ENCODE peak calls at places on chromosomes 3 and 15, in ten cellular contexts. O, E, Y, W, R, V, A, B, M and K are unnamed samples.

GRCh38 chr3:46924921-46925584 is 47.5 kb downstream of the PTH1R start:
- DNase-seq in O (no peak), E (no peak), Y (peak; percentile 23), W (no peak), R (no peak), V (no peak), A (no peak), B (no peak), M (no peak), K (no peak)

GRCh38 chr15:83066034-83066760 is 855 bp downstream of the BTBD1 start:
- DNase-seq in O (no peak), E (peak; percentile 11), Y (peak; percentile 46), W (no peak), R (no peak), V (no peak), A (no peak), B (no peak), M (peak; percentile 36), K (no peak)

GRCh38 chr15:45116482-45117326 is 2.6 kb downstream of the DUOXA2 start:
- DNase-seq in O (no peak), E (no peak), Y (no peak), W (no peak), R (no peak), V (no peak), A (no peak), B (no peak), M (no peak), K (peak; percentile 63)

GRCh38 chr15:36755341-36755740 is 175.9 kb downstream of the CDIN1 start:
- DNase-seq in O (no peak), E (no peak), Y (no peak), W (no peak), R (no peak), V (no peak), A (no peak), B (no peak), M (no peak), K (no peak)

GRCh38 chr3:121481116-121481895 is 64.5 kb downstream of the POLQ start:
- DNase-seq in O (no peak), E (no peak), Y (no peak), W (no peak), R (peak; percentile 20), V (no peak), A (peak; percentile 33), B (no peak), M (no peak), K (no peak)

GRCh38 chr3:130700541-130700940 is 46.1 kb downstream of the PIK3R4 start:
- DNase-seq in O (no peak), E (peak; percentile 10), Y (no peak), W (no peak), R (no peak), V (no peak), A (no peak), B (peak; percentile 77), M (no peak), K (no peak)

GRCh38 chr3:189712906-189713483 is 81.8 kb downstream of the TP63 start:
- DNase-seq in O (no peak), E (no peak), Y (no peak), W (no peak), R (no peak), V (no peak), A (no peak), B (peak; percentile 41), M (no peak), K (no peak)

GRCh38 chr15:54618120-54618519 is 578.6 kb downstream of the RSL24D1 start:
- DNase-seq in O (no peak), E (no peak), Y (no peak), W (no peak), R (no peak), V (no peak), A (no peak), B (no peak), M (no peak), K (no peak)

GRCh38 chr3:106765342-106765741 is 611.9 kb upstream of the CCDC54 start:
- DNase-seq in O (no peak), E (no peak), Y (no peak), W (no peak), R (no peak), V (no peak), A (peak; percentile 54), B (peak; percentile 91), M (no peak), K (no peak)

GRCh38 chr15:69609776-69610175 is 157.2 kb downstream of the RPLP1 start:
- DNase-seq in O (no peak), E (no peak), Y (no peak), W (no peak), R (no peak), V (no peak), A (no peak), B (no peak), M (no peak), K (no peak)

GRCh38 chr3:129160891-129161859 is at the start of gene ISY1:
- DNase-seq in O (peak; percentile 79), E (peak; percentile 94), Y (peak; percentile 88), W (peak; percentile 65), R (peak; percentile 89), V (peak; percentile 91), A (peak; percentile 91), B (peak; percentile 97), M (peak; percentile 93), K (peak; percentile 93)

GRCh38 chr3:10017636-10018292 is 8.5 kb upstream of the FANCD2 start:
- DNase-seq in O (no peak), E (no peak), Y (no peak), W (peak; percentile 41), R (no peak), V (no peak), A (no peak), B (peak; percentile 86), M (no peak), K (no peak)

GRCh38 chr3:195025056-195025880 is 245.7 kb downstream of the XXYLT1 start:
- DNase-seq in O (no peak), E (no peak), Y (no peak), W (no peak), R (no peak), V (no peak), A (no peak), B (no peak), M (no peak), K (peak; percentile 25)

GRCh38 chr15:92184679-92185230 is 208.9 kb upstream of the ST8SIA2 start:
- DNase-seq in O (no peak), E (no peak), Y (no peak), W (no peak), R (no peak), V (no peak), A (no peak), B (no peak), M (no peak), K (no peak)

GRCh38 chr3:171497546-171497945 is 37.3 kb upstream of the TNIK start:
- DNase-seq in O (no peak), E (no peak), Y (no peak), W (no peak), R (no peak), V (no peak), A (no peak), B (no peak), M (no peak), K (no peak)

GRCh38 chr15:26013946-26014345 is 150.8 kb upstream of the ATP10A start:
- DNase-seq in O (no peak), E (no peak), Y (no peak), W (peak; percentile 15), R (no peak), V (no peak), A (no peak), B (no peak), M (no peak), K (no peak)

GRCh38 chr15:66704783-66705113 is 2.7 kb downstream of the SMAD6 start:
- DNase-seq in O (no peak), E (no peak), Y (peak; percentile 64), W (no peak), R (no peak), V (no peak), A (no peak), B (no peak), M (no peak), K (no peak)

GRCh38 chr15:69941206-69941605 is 156.5 kb downstream of the TLE3 start:
- DNase-seq in O (no peak), E (no peak), Y (no peak), W (no peak), R (no peak), V (no peak), A (no peak), B (no peak), M (no peak), K (no peak)

DNA sequence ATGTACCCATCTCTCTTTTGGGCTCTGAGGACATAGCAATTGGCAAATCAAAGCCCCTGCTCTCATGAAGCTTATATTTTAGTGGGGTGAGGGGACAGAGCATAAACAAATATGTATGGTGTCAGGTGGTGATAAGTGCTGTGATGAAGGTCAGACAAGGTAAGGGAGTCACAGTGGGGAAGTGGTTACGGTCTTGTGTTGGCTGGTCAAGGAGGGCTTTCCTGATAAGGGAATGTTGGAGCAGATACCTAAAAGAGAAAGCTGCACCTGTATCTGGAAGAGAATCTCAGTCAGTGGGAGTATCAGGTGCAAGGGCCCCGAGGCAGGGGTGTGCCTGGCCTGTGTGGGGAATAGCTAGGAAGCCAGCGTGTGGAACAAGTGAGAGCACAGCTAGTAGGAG is 35.3 kb downstream of the MRAS start:
- DNase-seq in O (no peak), E (no peak), Y (no peak), W (no peak), R (no peak), V (no peak), A (no peak), B (no peak), M (no peak), K (peak; percentile 34)
- H3K4me3 ChIP-seq in O (no peak overlapping the region), E (no peak overlapping the region), Y (no peak overlapping the region), W (no peak overlapping the region), R (no peak overlapping the region), V (no peak overlapping the region), A (no peak overlapping the region), B (no peak overlapping the region), M (no peak overlapping the region), K (no peak overlapping the region)

GRCh38 chr3:119239421-119239820 is 1.3 kb downstream of the B4GALT4 start:
- DNase-seq in O (no peak), E (no peak), Y (no peak), W (no peak), R (no peak), V (peak; percentile 17), A (no peak), B (no peak), M (no peak), K (no peak)
- H3K4me3 ChIP-seq in O (peak overlapping the region; percentile 79), E (peak overlapping the region; percentile 89), Y (no peak overlapping the region), W (peak overlapping the region; percentile 55), R (peak overlapping the region; percentile 90), V (peak overlapping the region; percentile 71), A (peak overlapping the region; percentile 84), B (peak overlapping the region; percentile 77), M (no peak overlapping the region), K (peak overlapping the region; percentile 81)

GRCh38 chr3:77051927-77052542 is 12.1 kb downstream of the ROBO2 start:
- DNase-seq in O (no peak), E (no peak), Y (no peak), W (no peak), R (no peak), V (no peak), A (no peak), B (no peak), M (no peak), K (no peak)
- H3K4me3 ChIP-seq in O (no peak overlapping the region), E (no peak overlapping the region), Y (no peak overlapping the region), W (no peak overlapping the region), R (no peak overlapping the region), V (no peak overlapping the region), A (no peak overlapping the region), B (no peak overlapping the region), M (no peak overlapping the region), K (no peak overlapping the region)

DNA sequence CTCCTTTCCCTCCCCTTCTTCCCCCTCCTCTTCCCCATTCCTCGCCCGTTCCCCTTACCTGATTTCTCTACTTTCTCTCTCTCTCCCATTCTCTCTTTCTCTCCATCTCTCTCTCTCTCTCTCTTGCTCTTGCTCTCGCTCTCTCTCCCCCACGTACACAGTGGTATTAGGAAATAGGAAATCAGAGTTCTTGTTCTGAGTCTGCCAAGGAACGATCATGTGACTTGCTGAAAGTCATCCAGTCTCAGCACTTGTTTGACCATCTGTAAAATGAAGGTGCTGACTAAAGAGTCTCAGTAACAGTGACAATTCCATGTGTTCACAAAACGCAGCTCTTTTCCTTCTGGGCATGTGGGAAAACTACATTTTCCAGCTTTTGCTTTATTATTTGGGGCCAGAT is 445.0 kb upstream of the TGFBR2 start:
- DNase-seq in O (no peak), E (peak; percentile 55), Y (no peak), W (peak; percentile 23), R (no peak), V (no peak), A (peak; percentile 10), B (peak; percentile 95), M (no peak), K (no peak)
- H3K4me3 ChIP-seq in O (no peak overlapping the region), E (no peak overlapping the region), Y (no peak overlapping the region), W (no peak overlapping the region), R (no peak overlapping the region), V (no peak overlapping the region), A (no peak overlapping the region), B (peak overlapping the region; percentile 38), M (no peak overlapping the region), K (no peak overlapping the region)